ENCODE peak calls at places on chromosomes 3 and 15, in eight cellular contexts. One of them, this sample, is unnamed.

GRCh38 chr3:64460877-64461276 is 226.9 kb downstream of the ADAMTS9 start:
- DNase-seq in RWPE2: no peak
- DNase-seq in transverse colon: no peak
- DNase-seq in CD4-positive, alpha-beta memory T cell: no peak
- DNase-seq in NCI-H2029 treated with DMSO at 0.1 percent for 48 hours: no peak
- DNase-seq in mammary epithelial cell: no peak
- DNase-seq in ELR: peak; percentile 93
- DNase-seq in activated CD4-positive, alpha-beta T cell treated with anti-CD3 and anti-CD28 coated beads, Interleukin-2, amount 50 U/mL, for 1 hour: no peak
- DNase-seq in this sample: no peak

GRCh38 chr3:142904639-142905441 is 16.0 kb upstream of the PCOLCE2 start:
- DNase-seq in NCI-H2029 treated with DMSO at 0.1 percent for 48 hours: no peak
- DNase-seq in activated CD4-positive, alpha-beta T cell treated with anti-CD3 and anti-CD28 coated beads, Interleukin-2, amount 50 U/mL, for 1 hour: no peak
- DNase-seq in RWPE2: no peak
- DNase-seq in ELR: peak; percentile 76
- DNase-seq in transverse colon: peak; percentile 55
- DNase-seq in CD4-positive, alpha-beta memory T cell: no peak
- DNase-seq in mammary epithelial cell: peak; percentile 71
- DNase-seq in this sample: no peak

GRCh38 chr3:111324645-111325044 is 217.4 kb upstream of the CD96 start:
- DNase-seq in activated CD4-positive, alpha-beta T cell treated with anti-CD3 and anti-CD28 coated beads, Interleukin-2, amount 50 U/mL, for 1 hour: no peak
- DNase-seq in RWPE2: no peak
- DNase-seq in CD4-positive, alpha-beta memory T cell: no peak
- DNase-seq in transverse colon: no peak
- DNase-seq in mammary epithelial cell: no peak
- DNase-seq in NCI-H2029 treated with DMSO at 0.1 percent for 48 hours: no peak
- DNase-seq in ELR: no peak
- DNase-seq in this sample: no peak

GRCh38 chr15:89486726-89487050 is 9.7 kb downstream of the RHCG start:
- DNase-seq in ELR: no peak
- DNase-seq in CD4-positive, alpha-beta memory T cell: peak; percentile 9
- DNase-seq in activated CD4-positive, alpha-beta T cell treated with anti-CD3 and anti-CD28 coated beads, Interleukin-2, amount 50 U/mL, for 1 hour: peak; percentile 6
- DNase-seq in RWPE2: peak; percentile 80
- DNase-seq in transverse colon: peak; percentile 43
- DNase-seq in NCI-H2029 treated with DMSO at 0.1 percent for 48 hours: no peak
- DNase-seq in mammary epithelial cell: peak; percentile 26
- DNase-seq in this sample: peak; percentile 55

GRCh38 chr3:30282052-30282708 is 324.2 kb upstream of the TGFBR2 start:
- DNase-seq in activated CD4-positive, alpha-beta T cell treated with anti-CD3 and anti-CD28 coated beads, Interleukin-2, amount 50 U/mL, for 1 hour: no peak
- DNase-seq in CD4-positive, alpha-beta memory T cell: no peak
- DNase-seq in RWPE2: no peak
- DNase-seq in ELR: peak; percentile 95
- DNase-seq in mammary epithelial cell: peak; percentile 85
- DNase-seq in transverse colon: no peak
- DNase-seq in NCI-H2029 treated with DMSO at 0.1 percent for 48 hours: no peak
- DNase-seq in this sample: no peak

GRCh38 chr3:65888980-65889706 is 149.6 kb downstream of the MAGI1 start:
- DNase-seq in RWPE2: no peak
- DNase-seq in NCI-H2029 treated with DMSO at 0.1 percent for 48 hours: no peak
- DNase-seq in mammary epithelial cell: peak; percentile 84
- DNase-seq in activated CD4-positive, alpha-beta T cell treated with anti-CD3 and anti-CD28 coated beads, Interleukin-2, amount 50 U/mL, for 1 hour: no peak
- DNase-seq in CD4-positive, alpha-beta memory T cell: no peak
- DNase-seq in ELR: peak; percentile 92
- DNase-seq in transverse colon: no peak
- DNase-seq in this sample: no peak

GRCh38 chr3:129226374-129226773 is 23.0 kb upstream of the COPG1 start:
- DNase-seq in ELR: peak; percentile 96
- DNase-seq in RWPE2: peak; percentile 87
- DNase-seq in transverse colon: peak; percentile 72
- DNase-seq in CD4-positive, alpha-beta memory T cell: no peak
- DNase-seq in mammary epithelial cell: peak; percentile 93
- DNase-seq in NCI-H2029 treated with DMSO at 0.1 percent for 48 hours: no peak
- DNase-seq in activated CD4-positive, alpha-beta T cell treated with anti-CD3 and anti-CD28 coated beads, Interleukin-2, amount 50 U/mL, for 1 hour: no peak
- DNase-seq in this sample: no peak

GRCh38 chr3:128112406-128112968 is 11.1 kb downstream of the RUVBL1 start:
- DNase-seq in ELR: peak; percentile 98
- DNase-seq in transverse colon: no peak
- DNase-seq in NCI-H2029 treated with DMSO at 0.1 percent for 48 hours: peak; percentile 39
- DNase-seq in mammary epithelial cell: peak; percentile 85
- DNase-seq in activated CD4-positive, alpha-beta T cell treated with anti-CD3 and anti-CD28 coated beads, Interleukin-2, amount 50 U/mL, for 1 hour: peak; percentile 25
- DNase-seq in CD4-positive, alpha-beta memory T cell: peak; percentile 71
- DNase-seq in RWPE2: no peak
- DNase-seq in this sample: peak; percentile 36

GRCh38 chr15:50183112-50183794 is 1.3 kb downstream of the SLC27A2 start:
- DNase-seq in transverse colon: no peak
- DNase-seq in RWPE2: no peak
- DNase-seq in activated CD4-positive, alpha-beta T cell treated with anti-CD3 and anti-CD28 coated beads, Interleukin-2, amount 50 U/mL, for 1 hour: no peak
- DNase-seq in CD4-positive, alpha-beta memory T cell: no peak
- DNase-seq in mammary epithelial cell: no peak
- DNase-seq in NCI-H2029 treated with DMSO at 0.1 percent for 48 hours: no peak
- DNase-seq in ELR: peak; percentile 37
- DNase-seq in this sample: no peak

GRCh38 chr3:186882881-186883685 is 40.6 kb downstream of the ADIPOQ start:
- DNase-seq in mammary epithelial cell: peak; percentile 91
- DNase-seq in transverse colon: no peak
- DNase-seq in NCI-H2029 treated with DMSO at 0.1 percent for 48 hours: no peak
- DNase-seq in RWPE2: no peak
- DNase-seq in activated CD4-positive, alpha-beta T cell treated with anti-CD3 and anti-CD28 coated beads, Interleukin-2, amount 50 U/mL, for 1 hour: no peak
- DNase-seq in CD4-positive, alpha-beta memory T cell: no peak
- DNase-seq in ELR: peak; percentile 95
- DNase-seq in this sample: no peak

GRCh38 chr3:122794779-122795673 is at the start of gene SLC49A4:
- DNase-seq in ELR: peak; percentile 81
- DNase-seq in NCI-H2029 treated with DMSO at 0.1 percent for 48 hours: no peak
- DNase-seq in activated CD4-positive, alpha-beta T cell treated with anti-CD3 and anti-CD28 coated beads, Interleukin-2, amount 50 U/mL, for 1 hour: peak; percentile 52
- DNase-seq in transverse colon: peak; percentile 81
- DNase-seq in CD4-positive, alpha-beta memory T cell: peak; percentile 66
- DNase-seq in RWPE2: peak; percentile 69
- DNase-seq in mammary epithelial cell: peak; percentile 79
- DNase-seq in this sample: peak; percentile 89

GRCh38 chr3:156181509-156181908 is 61.1 kb downstream of the KCNAB1 start:
- DNase-seq in CD4-positive, alpha-beta memory T cell: no peak
- DNase-seq in ELR: peak; percentile 85
- DNase-seq in NCI-H2029 treated with DMSO at 0.1 percent for 48 hours: no peak
- DNase-seq in activated CD4-positive, alpha-beta T cell treated with anti-CD3 and anti-CD28 coated beads, Interleukin-2, amount 50 U/mL, for 1 hour: no peak
- DNase-seq in transverse colon: no peak
- DNase-seq in mammary epithelial cell: peak; percentile 90
- DNase-seq in RWPE2: no peak
- DNase-seq in this sample: no peak

GRCh38 chr15:29055876-29056275 is 170.1 kb downstream of the APBA2 start:
- DNase-seq in NCI-H2029 treated with DMSO at 0.1 percent for 48 hours: no peak
- DNase-seq in CD4-positive, alpha-beta memory T cell: no peak
- DNase-seq in activated CD4-positive, alpha-beta T cell treated with anti-CD3 and anti-CD28 coated beads, Interleukin-2, amount 50 U/mL, for 1 hour: no peak
- DNase-seq in RWPE2: peak; percentile 27
- DNase-seq in ELR: no peak
- DNase-seq in transverse colon: no peak
- DNase-seq in mammary epithelial cell: no peak
- DNase-seq in this sample: no peak

GRCh38 chr3:8380904-8381704 is 120.5 kb upstream of the LMCD1 start:
- DNase-seq in activated CD4-positive, alpha-beta T cell treated with anti-CD3 and anti-CD28 coated beads, Interleukin-2, amount 50 U/mL, for 1 hour: no peak
- DNase-seq in RWPE2: no peak
- DNase-seq in CD4-positive, alpha-beta memory T cell: no peak
- DNase-seq in NCI-H2029 treated with DMSO at 0.1 percent for 48 hours: no peak
- DNase-seq in mammary epithelial cell: no peak
- DNase-seq in ELR: no peak
- DNase-seq in transverse colon: no peak
- DNase-seq in this sample: no peak

GRCh38 chr3:40333416-40333815 is 23.9 kb downstream of the EIF1B start:
- DNase-seq in mammary epithelial cell: no peak
- DNase-seq in NCI-H2029 treated with DMSO at 0.1 percent for 48 hours: no peak
- DNase-seq in transverse colon: no peak
- DNase-seq in activated CD4-positive, alpha-beta T cell treated with anti-CD3 and anti-CD28 coated beads, Interleukin-2, amount 50 U/mL, for 1 hour: no peak
- DNase-seq in RWPE2: no peak
- DNase-seq in CD4-positive, alpha-beta memory T cell: no peak
- DNase-seq in ELR: no peak
- DNase-seq in this sample: no peak

GRCh38 chr3:32392530-32393302 is 1.1 kb downstream of the CMTM7 start:
- DNase-seq in NCI-H2029 treated with DMSO at 0.1 percent for 48 hours: no peak
- DNase-seq in RWPE2: no peak
- DNase-seq in ELR: peak; percentile 79
- DNase-seq in mammary epithelial cell: peak; percentile 65
- DNase-seq in activated CD4-positive, alpha-beta T cell treated with anti-CD3 and anti-CD28 coated beads, Interleukin-2, amount 50 U/mL, for 1 hour: peak; percentile 29
- DNase-seq in CD4-positive, alpha-beta memory T cell: peak; percentile 34
- DNase-seq in transverse colon: peak; percentile 42
- DNase-seq in this sample: peak; percentile 67

GRCh38 chr15:45670061-45670460 is 35.2 kb downstream of the SQOR start:
- DNase-seq in activated CD4-positive, alpha-beta T cell treated with anti-CD3 and anti-CD28 coated beads, Interleukin-2, amount 50 U/mL, for 1 hour: no peak
- DNase-seq in NCI-H2029 treated with DMSO at 0.1 percent for 48 hours: no peak
- DNase-seq in CD4-positive, alpha-beta memory T cell: no peak
- DNase-seq in transverse colon: no peak
- DNase-seq in ELR: no peak
- DNase-seq in RWPE2: no peak
- DNase-seq in mammary epithelial cell: no peak
- DNase-seq in this sample: no peak

GRCh38 chr3:111517801-111518200 is 24.2 kb upstream of the CD96 start:
- DNase-seq in ELR: no peak
- DNase-seq in CD4-positive, alpha-beta memory T cell: no peak
- DNase-seq in NCI-H2029 treated with DMSO at 0.1 percent for 48 hours: no peak
- DNase-seq in RWPE2: no peak
- DNase-seq in mammary epithelial cell: peak; percentile 27
- DNase-seq in transverse colon: no peak
- DNase-seq in activated CD4-positive, alpha-beta T cell treated with anti-CD3 and anti-CD28 coated beads, Interleukin-2, amount 50 U/mL, for 1 hour: no peak
- DNase-seq in this sample: no peak

GRCh38 chr15:33059184-33059583 is 135.3 kb downstream of the FMN1 start:
- DNase-seq in CD4-positive, alpha-beta memory T cell: no peak
- DNase-seq in transverse colon: no peak
- DNase-seq in mammary epithelial cell: no peak
- DNase-seq in NCI-H2029 treated with DMSO at 0.1 percent for 48 hours: no peak
- DNase-seq in RWPE2: no peak
- DNase-seq in activated CD4-positive, alpha-beta T cell treated with anti-CD3 and anti-CD28 coated beads, Interleukin-2, amount 50 U/mL, for 1 hour: no peak
- DNase-seq in ELR: no peak
- DNase-seq in this sample: no peak

GRCh38 chr3:97863025-97863424 is 41.2 kb downstream of the CRYBG3 start:
- DNase-seq in RWPE2: no peak
- DNase-seq in mammary epithelial cell: peak; percentile 76
- DNase-seq in CD4-positive, alpha-beta memory T cell: no peak
- DNase-seq in NCI-H2029 treated with DMSO at 0.1 percent for 48 hours: no peak
- DNase-seq in activated CD4-positive, alpha-beta T cell treated with anti-CD3 and anti-CD28 coated beads, Interleukin-2, amount 50 U/mL, for 1 hour: no peak
- DNase-seq in ELR: peak; percentile 57
- DNase-seq in transverse colon: no peak
- DNase-seq in this sample: no peak

GRCh38 chr3:128591728-128592426 is 58.7 kb downstream of the RPN1 start:
- DNase-seq in activated CD4-positive, alpha-beta T cell treated with anti-CD3 and anti-CD28 coated beads, Interleukin-2, amount 50 U/mL, for 1 hour: no peak
- DNase-seq in RWPE2: no peak
- DNase-seq in transverse colon: no peak
- DNase-seq in ELR: peak; percentile 33
- DNase-seq in mammary epithelial cell: no peak
- DNase-seq in CD4-positive, alpha-beta memory T cell: no peak
- DNase-seq in NCI-H2029 treated with DMSO at 0.1 percent for 48 hours: no peak
- DNase-seq in this sample: no peak

This sample was measured in Peyer's patch.